ENCODE peak calls at places on chromosomes 5 and 9, in nine cellular contexts. S, J, I, E, G, D, C, X and N are unnamed samples.

GRCh38 chr5:78648359-78649219 is at the start of gene LHFPL2:
- DNase-seq in C (peak; percentile 49), S (peak; percentile 80), G (no peak), X (peak; percentile 38), I (peak; percentile 70), J (peak; percentile 77), D (peak; percentile 78), E (no peak), N (peak; percentile 77)

GRCh38 chr9:126788631-126789349 is 16.1 kb upstream of the ZBTB43 start:
- DNase-seq in D (peak; percentile 60), G (no peak), I (no peak), J (no peak), C (no peak), X (peak; percentile 77), S (no peak), E (no peak), N (no peak)

GRCh38 chr5:5886812-5887486 is 464.5 kb downstream of the ICE1 start:
- DNase-seq in J (no peak), C (peak; percentile 35), S (no peak), G (peak; percentile 3), D (peak; percentile 63), I (no peak), X (no peak), E (no peak), N (peak; percentile 18)

GRCh38 chr9:128713941-128714573 is 9.9 kb downstream of the ZDHHC12 start:
- DNase-seq in I (no peak), E (no peak), J (no peak), D (no peak), G (no peak), C (no peak), X (no peak), S (no peak), N (no peak)

GRCh38 chr5:147307170-147307569 is 72.3 kb downstream of the STK32A start:
- DNase-seq in X (no peak), D (no peak), I (no peak), G (no peak), C (no peak), J (no peak), E (no peak), S (no peak), N (no peak)

GRCh38 chr5:135398160-135398854 is 724 bp downstream of the MACROH2A1 start:
- DNase-seq in S (peak; percentile 35), G (peak; percentile 28), I (no peak), X (peak; percentile 32), E (no peak), J (peak; percentile 33), D (peak; percentile 28), C (peak; percentile 57), N (peak; percentile 50)

GRCh38 chr5:43874772-43875171 is 271.8 kb downstream of the NNT start:
- DNase-seq in X (no peak), D (no peak), S (no peak), J (no peak), I (no peak), G (peak; percentile 5), E (no peak), C (no peak), N (no peak)

GRCh38 chr5:111966290-111966689 is 209.3 kb upstream of the NREP start:
- DNase-seq in X (no peak), E (no peak), C (no peak), G (no peak), D (no peak), J (no peak), S (no peak), I (no peak), N (no peak)

GRCh38 chr5:133531178-133531577 is 81.2 kb downstream of the FSTL4 start:
- DNase-seq in C (no peak), J (no peak), G (no peak), E (no peak), I (no peak), S (no peak), D (no peak), X (no peak), N (no peak)

GRCh38 chr5:2697041-2697440 is 54.4 kb downstream of the IRX2 start:
- DNase-seq in X (no peak), I (no peak), J (no peak), E (no peak), G (no peak), C (no peak), S (no peak), D (no peak), N (no peak)

GRCh38 chr5:2697446-2698200 is 53.9 kb downstream of the IRX2 start:
- DNase-seq in D (no peak), G (no peak), J (no peak), E (no peak), C (no peak), X (no peak), I (no peak), S (no peak), N (no peak)

GRCh38 chr5:2698581-2698980 is 52.9 kb downstream of the IRX2 start:
- DNase-seq in I (no peak), X (no peak), G (no peak), D (no peak), J (no peak), S (no peak), E (no peak), C (no peak), N (no peak)

GRCh38 chr5:2696156-2696807 is 55.2 kb downstream of the IRX2 start:
- DNase-seq in J (no peak), D (no peak), C (no peak), S (no peak), E (no peak), G (no peak), X (no peak), I (no peak), N (no peak)

GRCh38 chr5:2695200-2695891 is 56.1 kb downstream of the IRX2 start:
- DNase-seq in X (no peak), J (no peak), S (no peak), G (peak; percentile 42), D (no peak), C (no peak), I (no peak), E (no peak), N (no peak)
- H3K27ac ChIP-seq in X (no peak overlapping the region), J (no peak overlapping the region), S (no peak overlapping the region), G (no peak overlapping the region), D (no peak overlapping the region), C (no peak overlapping the region), I (no peak overlapping the region), E (no peak overlapping the region), N (no peak overlapping the region)

GRCh38 chr9:132312426-132312825 is 42.4 kb downstream of the SETX start:
- DNase-seq in C (no peak), I (no peak), G (no peak), J (no peak), S (no peak), E (no peak), X (no peak), D (no peak), N (no peak)

GRCh38 chr9:132309056-132309455 is 45.7 kb downstream of the SETX start:
- DNase-seq in I (no peak), E (no peak), X (no peak), C (no peak), G (no peak), J (no peak), D (no peak), S (no peak), N (no peak)

GRCh38 chr9:132312873-132313272 is 41.9 kb downstream of the SETX start:
- DNase-seq in E (no peak), X (no peak), G (no peak), C (no peak), D (no peak), J (no peak), I (no peak), S (no peak), N (no peak)

DNA sequence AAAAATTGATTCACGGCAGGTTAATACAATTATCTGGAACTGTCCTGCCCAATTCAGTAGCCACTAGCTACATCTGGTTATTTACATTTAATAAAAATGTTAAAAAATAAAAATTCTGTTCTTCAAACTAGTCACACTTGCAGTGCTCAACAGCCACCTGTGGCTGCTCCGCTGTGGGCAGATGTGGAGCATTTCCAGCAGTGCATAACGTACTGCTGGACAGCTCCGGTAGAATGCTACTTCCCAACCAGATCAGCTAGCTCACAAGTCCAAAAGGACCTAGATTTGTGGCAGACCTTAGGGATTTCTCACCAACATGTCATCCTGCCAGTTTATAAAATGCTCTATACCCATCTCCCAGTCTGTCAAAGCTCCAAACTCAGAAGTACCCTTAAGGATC is 42.8 kb downstream of the SETX start:
- DNase-seq in I (no peak), D (no peak), X (no peak), J (no peak), G (no peak), E (no peak), S (no peak), C (no peak), N (no peak)
- TF ChIP-seq POLR2A in I (no peak), D (no peak), X (no peak), J (no peak), G (no peak), E (no peak), S (no peak), C (no peak), N (no peak)

DNA sequence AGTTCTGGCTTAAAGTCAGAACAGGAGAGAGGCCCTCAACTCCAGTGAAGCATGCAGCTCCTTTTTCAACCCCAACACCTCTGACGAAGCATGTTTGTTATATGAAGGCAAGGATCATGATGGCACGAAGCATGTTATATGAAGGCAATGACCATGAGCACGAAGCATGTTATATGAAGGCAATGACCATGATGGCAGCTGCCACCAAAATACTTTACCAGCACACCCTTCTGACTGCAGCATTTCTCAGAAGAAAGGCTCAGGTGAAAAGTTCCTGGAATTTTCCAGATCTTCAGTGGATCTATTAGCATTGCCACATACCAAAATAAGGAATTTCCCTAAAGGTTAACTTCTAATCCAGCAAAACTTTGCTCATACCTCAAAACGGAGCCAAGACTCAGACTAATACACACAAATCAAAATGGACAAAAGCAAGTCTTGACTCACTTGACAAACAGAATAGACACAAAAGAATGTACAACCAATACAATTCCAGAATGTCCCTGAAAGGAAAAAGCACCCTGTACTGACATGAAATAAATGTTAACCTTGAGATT is 217.4 kb downstream of the FANCC start:
- DNase-seq in C (no peak), E (no peak), D (no peak), G (no peak), X (no peak), J (no peak), I (no peak), S (no peak), N (no peak)
- H3K27ac ChIP-seq in C (no peak overlapping the region), E (peak overlapping the region; percentile 91), D (no peak overlapping the region), G (no peak overlapping the region), X (peak overlapping the region; percentile 91), J (no peak overlapping the region), I (peak overlapping the region; percentile 66), S (no peak overlapping the region), N (peak overlapping the region; percentile 47)

DNA sequence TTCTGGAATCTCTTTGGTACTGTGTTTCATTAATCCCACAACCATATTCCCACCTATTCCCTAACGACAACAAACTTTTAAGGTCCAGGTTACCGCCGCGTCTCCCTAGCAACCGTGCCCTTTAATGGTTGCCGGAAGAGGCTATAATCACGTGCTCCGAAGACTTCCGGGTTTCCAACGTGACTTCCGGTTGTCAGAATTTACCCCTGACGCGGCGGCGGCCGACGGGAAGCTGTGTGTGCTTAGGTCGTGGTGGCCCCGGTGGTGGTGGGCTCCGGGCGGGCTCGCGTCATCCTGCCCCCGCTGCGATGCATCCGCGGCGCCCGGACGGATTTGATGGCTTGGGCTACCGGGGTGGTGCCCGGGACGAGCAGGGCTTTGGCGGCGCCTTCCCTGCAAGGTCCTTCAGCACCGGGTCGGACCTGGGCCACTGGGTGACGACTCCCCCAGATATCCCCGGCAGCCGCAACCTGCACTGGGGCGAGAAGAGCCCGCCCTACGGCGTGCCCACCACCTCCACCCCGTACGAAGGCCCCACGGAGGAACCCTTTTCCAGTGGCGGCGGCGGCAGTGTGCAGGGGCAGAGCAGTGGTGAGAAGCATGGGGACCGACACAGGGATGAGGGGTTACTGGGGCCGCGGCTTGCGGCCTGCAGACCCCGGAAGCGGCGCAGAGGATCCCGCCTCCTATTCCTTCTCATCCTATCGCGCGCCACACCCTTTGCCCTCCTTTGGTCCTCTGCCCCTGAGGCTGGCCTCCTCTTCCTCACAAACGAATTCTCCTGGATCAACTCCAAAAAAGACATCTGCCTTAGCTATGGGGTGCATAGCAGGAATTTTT is at the start of gene SLC25A46:
- DNase-seq in I (peak; percentile 84), S (peak; percentile 80), G (peak; percentile 86), D (peak; percentile 79), J (peak; percentile 90), E (peak; percentile 57), C (peak; percentile 90), X (peak; percentile 70), N (peak; percentile 86)
- TF ChIP-seq POLR2A in I (peak; percentile 24), S (no peak), G (peak; percentile 68), D (peak; percentile 70), J (peak; percentile 63), E (peak; percentile 63), C (peak; percentile 47), X (peak; percentile 60), N (peak; percentile 76)